ENCODE peak calls at places on chromosomes 6 and 20, in ten cellular contexts. O, Z, D, U, B, V, A, M, T and S are unnamed samples.

GRCh38 chr20:62668441-62669027 is 26.2 kb downstream of the SLCO4A1 start:
- DNase-seq in Z (peak), M (peak), A (peak), V (peak), O (no peak), B (peak), D (peak), U (peak), T (peak), S (peak)

GRCh38 chr6:104418125-104418524 is 441.6 kb downstream of the HACE1 start:
- DNase-seq in U (no peak), O (no peak), M (no peak), A (no peak), Z (no peak), V (no peak), T (no peak), D (no peak), B (no peak), S (no peak)

GRCh38 chr6:105560611-105561066 is 157.8 kb upstream of the PREP start:
- DNase-seq in Z (peak), O (peak), D (no peak), U (no peak), M (no peak), B (peak), T (no peak), A (peak), V (no peak), S (peak)

GRCh38 chr20:17835240-17835940 is 133.2 kb downstream of the SNX5 start:
- DNase-seq in T (peak), M (peak), A (peak), B (peak), O (no peak), Z (peak), D (peak), V (no peak), U (no peak), S (no peak)

GRCh38 chr6:48419992-48420391 is 309.0 kb upstream of the PTCHD4 start:
- DNase-seq in A (no peak), D (no peak), O (no peak), V (no peak), Z (no peak), T (no peak), B (peak), M (no peak), U (no peak), S (no peak)

GRCh38 chr6:41092421-41093140 is 19.8 kb downstream of the NFYA start:
- DNase-seq in T (no peak), M (peak), Z (no peak), B (peak), O (no peak), U (no peak), D (peak), V (peak), A (peak), S (peak)

GRCh38 chr6:50333696-50334095 is 284.0 kb upstream of the DEFB112 start:
- DNase-seq in A (no peak), D (no peak), B (no peak), T (no peak), Z (no peak), U (no peak), M (no peak), V (no peak), O (no peak), S (no peak)

GRCh38 chr20:13995841-13996240 is 525 bp downstream of the MACROD2 start:
- DNase-seq in A (no peak), D (no peak), V (no peak), Z (peak), M (no peak), T (peak), B (no peak), U (no peak), O (no peak), S (no peak)

GRCh38 chr6:169866140-169866534 is 114.7 kb downstream of the ERMARD start:
- DNase-seq in V (no peak), U (no peak), T (no peak), A (no peak), B (no peak), D (no peak), Z (no peak), M (no peak), O (no peak), S (no peak)

GRCh38 chr6:96116674-96117073 is 100.9 kb downstream of the FUT9 start:
- DNase-seq in A (no peak), O (no peak), B (no peak), D (no peak), V (no peak), M (no peak), Z (no peak), T (no peak), U (no peak), S (peak)

GRCh38 chr6:158414900-158415299 is 102.6 kb downstream of the TULP4 start:
- DNase-seq in T (no peak), B (peak), Z (no peak), O (no peak), V (no peak), U (peak), D (peak), M (peak), A (peak), S (no peak)

GRCh38 chr20:61886721-61887658 is 178.7 kb downstream of the TAF4 start:
- DNase-seq in Z (peak), B (peak), D (peak), U (no peak), T (no peak), A (peak), O (no peak), M (peak), V (peak), S (peak)

GRCh38 chr6:87543836-87544735 is 45.7 kb downstream of the RARS2 start:
- DNase-seq in D (no peak), V (no peak), M (no peak), T (no peak), A (no peak), U (no peak), O (no peak), B (no peak), Z (no peak), S (no peak)

GRCh38 chr6:170452767-170453545 is 100.2 kb downstream of the PSMB1 start:
- DNase-seq in M (no peak), O (no peak), A (no peak), D (no peak), U (no peak), T (no peak), V (no peak), Z (no peak), B (no peak), S (no peak)

GRCh38 chr6:139060332-139060731 is 31.8 kb downstream of the ABRACL start:
- DNase-seq in O (no peak), V (no peak), M (peak), A (peak), D (peak), Z (peak), B (peak), U (peak), T (no peak), S (no peak)

GRCh38 chr6:30238178-30238795 is 25.1 kb upstream of the TRIM26 start:
- DNase-seq in O (no peak), T (no peak), V (peak), A (peak), M (peak), U (no peak), B (peak), D (peak), Z (no peak), S (peak)

GRCh38 chr20:41580384-41580783 is 37.8 kb downstream of the CHD6 start:
- DNase-seq in V (no peak), O (no peak), U (no peak), B (no peak), D (no peak), Z (no peak), M (no peak), A (no peak), T (no peak), S (no peak)

GRCh38 chr6:160388922-160389321 is 40.7 kb downstream of the SLC22A3 start:
- DNase-seq in D (no peak), M (no peak), B (no peak), A (no peak), V (no peak), T (no peak), Z (peak), O (no peak), U (no peak), S (no peak)

GRCh38 chr6:31620586-31621319 is at the start of gene PRRC2A:
- DNase-seq in T (peak), M (no peak), Z (peak), V (no peak), O (no peak), D (no peak), U (peak), B (no peak), A (no peak), S (peak)

GRCh38 chr6:87926687-87927086 is 121.0 kb upstream of the SPACA1 start:
- DNase-seq in U (no peak), D (no peak), T (no peak), A (no peak), O (no peak), B (no peak), M (no peak), Z (no peak), V (no peak), S (no peak)

GRCh38 chr6:88368071-88368787 is 202.1 kb upstream of the CNR1 start:
- DNase-seq in B (peak), D (peak), Z (peak), O (no peak), M (peak), A (peak), V (no peak), U (no peak), T (no peak), S (no peak)

GRCh38 chr20:40294175-40294574 is 394.9 kb downstream of the MAFB start:
- DNase-seq in D (peak), M (no peak), O (no peak), V (no peak), T (no peak), Z (no peak), A (no peak), B (no peak), U (no peak), S (no peak)

GRCh38 chr6:18528084-18528743 is 141.1 kb downstream of the RNF144B start:
- DNase-seq in T (no peak), D (peak), Z (no peak), A (peak), U (no peak), B (peak), M (peak), V (no peak), O (no peak), S (no peak)

GRCh38 chr6:152078804-152079203 is 271.3 kb downstream of the ESR1 start:
- DNase-seq in Z (no peak), U (no peak), M (no peak), V (no peak), D (no peak), A (no peak), O (no peak), T (no peak), B (no peak), S (no peak)

GRCh38 chr6:30942338-30943060 is 1.7 kb downstream of the MUCL3 start:
- DNase-seq in V (peak), U (peak), O (no peak), T (peak), Z (peak), M (peak), D (peak), A (peak), B (peak), S (no peak)

GRCh38 chr20:22403860-22404608 is 180.3 kb downstream of the FOXA2 start:
- DNase-seq in A (no peak), D (peak), O (no peak), V (peak), B (no peak), T (no peak), M (peak), U (no peak), Z (no peak), S (no peak)

GRCh38 chr6:37713529-37714119 is 15.9 kb upstream of the MDGA1 start:
- DNase-seq in B (peak), Z (no peak), T (no peak), V (no peak), U (no peak), O (no peak), D (peak), A (peak), M (peak), S (no peak)

GRCh38 chr20:31677553-31678260 is 40.0 kb downstream of the COX4I2 start:
- DNase-seq in U (no peak), B (no peak), D (no peak), M (no peak), A (no peak), V (no peak), T (no peak), O (no peak), Z (no peak), S (no peak)

GRCh38 chr6:31661867-31662723 is 1.5 kb upstream of the C6orf47 start:
- DNase-seq in U (no peak), D (no peak), Z (no peak), O (no peak), B (no peak), T (no peak), A (no peak), M (no peak), V (no peak), S (no peak)

GRCh38 chr6:31888281-31889258 is 8.9 kb downstream of the EHMT2 start:
- DNase-seq in O (no peak), U (no peak), A (no peak), D (peak), M (no peak), Z (no peak), B (no peak), V (no peak), T (peak), S (peak)

GRCh38 chr6:10532392-10532791 is 11.2 kb downstream of the GCNT2 start:
- DNase-seq in A (no peak), O (no peak), Z (no peak), V (no peak), M (no peak), T (no peak), D (no peak), U (no peak), B (no peak), S (no peak)
- TF ChIP-seq CTCF in A (no peak), O (no peak), Z (no peak), V (no peak), M (no peak), T (no peak), D (no peak), U (no peak), B (no peak), S (no peak)

DNA sequence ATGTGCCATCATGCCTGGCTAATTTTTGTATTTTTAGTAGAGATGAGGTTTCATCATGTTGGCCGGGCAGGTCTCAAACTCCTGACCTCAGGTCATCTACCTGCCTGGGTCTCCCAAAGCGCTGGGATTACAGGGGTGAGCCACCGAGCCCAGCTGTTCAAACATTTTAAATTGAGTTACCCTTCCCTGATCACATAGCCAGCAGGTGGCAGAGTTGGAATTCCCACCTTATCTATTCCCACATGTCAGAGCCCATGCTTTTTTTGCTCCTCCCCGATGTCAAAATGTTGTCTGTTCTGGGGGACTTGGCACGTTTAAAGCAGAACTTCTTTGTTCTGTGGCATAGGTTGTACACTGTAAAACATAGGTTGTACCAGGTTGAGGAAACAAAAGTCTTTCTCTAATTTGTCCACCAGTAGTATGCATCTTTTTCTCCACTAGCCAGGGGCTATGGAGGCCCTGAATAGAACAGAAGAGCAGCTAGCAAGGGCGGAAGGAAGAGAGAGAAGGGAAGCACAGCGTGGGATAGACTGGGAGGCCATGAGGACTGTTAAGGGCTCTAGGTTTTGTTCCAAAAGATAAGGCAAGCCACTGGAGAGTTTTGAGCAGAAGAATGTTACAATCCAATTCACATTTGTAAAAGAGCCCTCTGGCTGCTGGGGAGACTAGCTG is 7.3 kb upstream of the LBP start:
- DNase-seq in V (no peak), Z (peak), D (peak), A (no peak), M (peak), O (no peak), U (no peak), B (no peak), T (no peak), S (no peak)
- TF ChIP-seq CTCF in V (peak), Z (no peak), D (peak), A (peak), M (peak), O (no peak), U (peak), B (peak), T (no peak), S (no peak)

GRCh38 chr20:24589381-24589780 is 120.0 kb downstream of the SYNDIG1 start:
- DNase-seq in O (no peak), A (no peak), D (no peak), V (no peak), Z (no peak), U (no peak), T (no peak), B (no peak), M (no peak), S (no peak)

GRCh38 chr20:24587384-24588046 is 118.1 kb downstream of the SYNDIG1 start:
- DNase-seq in B (no peak), A (no peak), M (no peak), V (no peak), U (no peak), O (no peak), D (no peak), Z (no peak), T (no peak), S (no peak)

GRCh38 chr20:24589845-24590192 is 120.4 kb downstream of the SYNDIG1 start:
- DNase-seq in Z (no peak), A (no peak), V (no peak), O (no peak), T (no peak), B (no peak), U (no peak), M (no peak), D (no peak), S (no peak)

GRCh38 chr20:24588047-24588635 is 118.7 kb downstream of the SYNDIG1 start:
- DNase-seq in M (no peak), V (no peak), T (no peak), D (no peak), U (no peak), B (no peak), O (no peak), A (no peak), Z (no peak), S (no peak)

DNA sequence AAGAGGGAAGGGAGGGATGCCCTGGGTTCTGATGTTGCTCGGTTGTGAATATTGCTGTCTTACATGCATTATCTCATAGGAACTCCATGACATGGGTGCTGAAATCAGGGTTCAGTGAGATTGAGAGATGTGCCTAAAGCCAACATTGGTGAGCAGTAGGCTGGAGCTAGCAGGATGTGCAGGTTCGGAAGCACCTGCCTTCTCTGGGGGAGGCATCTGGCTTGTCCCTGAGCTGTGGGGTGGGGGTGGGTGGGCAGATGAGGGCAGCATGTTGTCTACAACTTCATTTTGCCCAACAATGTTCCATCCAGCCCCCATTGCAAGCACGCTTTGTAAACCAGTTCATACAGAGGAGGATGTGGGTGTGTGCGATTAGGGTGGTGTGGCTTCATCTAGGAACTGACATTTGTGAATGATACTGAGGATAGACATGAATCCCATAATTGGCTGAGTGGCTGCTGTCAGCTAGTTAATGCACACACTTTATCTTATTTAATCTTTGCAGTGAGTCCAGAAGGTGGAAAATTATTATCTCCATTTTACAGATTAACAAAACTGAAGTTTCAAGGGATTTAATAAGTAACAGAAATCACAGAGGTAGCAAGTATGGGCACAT is 119.4 kb downstream of the SYNDIG1 start:
- DNase-seq in V (no peak), D (no peak), U (no peak), A (no peak), T (no peak), B (no peak), Z (no peak), O (no peak), M (no peak), S (no peak)
- TF ChIP-seq CTCF in V (no peak), D (no peak), U (no peak), A (no peak), T (no peak), B (no peak), Z (no peak), O (no peak), M (no peak), S (no peak)

DNA sequence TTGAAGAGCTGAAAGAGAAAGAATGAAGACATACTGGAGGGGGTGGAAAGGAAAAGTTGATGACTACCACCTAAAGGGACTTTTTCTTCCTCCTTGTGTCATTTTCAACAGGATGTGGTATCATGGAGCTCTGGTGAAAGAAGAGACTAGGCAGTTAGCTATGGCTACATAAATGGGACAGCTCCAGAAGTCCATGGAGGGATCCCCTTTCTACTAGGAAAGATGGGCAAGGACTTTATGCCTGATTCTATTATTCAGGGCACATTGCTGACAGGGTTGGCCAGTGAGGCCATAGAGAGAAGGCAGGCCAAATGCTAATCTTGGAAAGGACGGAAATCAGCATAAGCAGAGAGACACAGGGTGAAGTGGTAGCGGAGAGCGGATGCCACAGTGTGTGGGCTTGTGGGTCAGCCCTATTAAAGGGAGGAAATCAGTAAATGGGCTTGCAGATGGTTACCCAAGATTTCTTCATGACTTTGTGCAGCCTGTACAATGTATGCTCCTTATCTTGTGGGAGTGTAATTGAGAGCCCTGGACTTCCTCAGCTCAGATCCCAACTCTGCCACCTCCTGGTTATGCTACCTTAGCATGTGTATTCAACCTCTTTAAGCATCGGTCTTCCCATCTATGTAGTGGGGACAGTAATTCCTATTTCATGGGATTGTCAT is 77.4 kb upstream of the TMEM170B start:
- DNase-seq in D (peak), V (no peak), A (peak), T (no peak), Z (no peak), O (peak), U (no peak), M (peak), B (peak), S (no peak)
- TF ChIP-seq CTCF in D (no peak), V (peak), A (peak), T (no peak), Z (no peak), O (peak), U (no peak), M (peak), B (no peak), S (peak)

GRCh38 chr6:66663127-66663526 is 956.1 kb upstream of the EYS start:
- DNase-seq in M (no peak), T (no peak), B (no peak), Z (no peak), V (no peak), A (no peak), O (no peak), D (no peak), U (no peak), S (no peak)

GRCh38 chr6:66664112-66664511 is 957.1 kb upstream of the EYS start:
- DNase-seq in O (no peak), M (no peak), V (no peak), D (no peak), B (no peak), T (no peak), A (no peak), Z (no peak), U (no peak), S (no peak)

GRCh38 chr6:66662721-66663120 is 955.7 kb upstream of the EYS start:
- DNase-seq in M (no peak), Z (no peak), D (no peak), A (no peak), O (no peak), U (no peak), B (no peak), T (no peak), V (no peak), S (no peak)

DNA sequence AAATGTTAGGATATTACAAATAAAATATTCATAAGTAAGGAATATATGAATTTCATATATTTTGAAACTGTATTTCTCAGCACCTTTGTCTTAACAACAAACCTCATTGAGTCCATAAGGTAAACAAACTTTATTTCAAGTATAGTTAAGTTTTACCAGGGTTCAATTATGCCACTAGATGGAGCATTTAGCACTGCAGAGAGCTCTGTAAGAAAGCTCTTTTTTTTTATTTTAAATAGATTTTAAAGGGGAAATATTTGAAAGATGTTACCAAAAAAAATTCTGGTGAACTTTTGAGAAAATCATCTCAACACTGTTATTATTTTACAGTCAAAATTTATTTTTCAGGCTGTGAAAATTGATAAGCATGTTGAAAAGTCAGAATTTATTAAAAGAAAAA is 955.2 kb upstream of the EYS start:
- DNase-seq in V (peak), D (peak), Z (peak), O (no peak), T (no peak), U (no peak), M (peak), B (peak), A (no peak), S (no peak)
- TF ChIP-seq CTCF in V (no peak), D (peak), Z (peak), O (peak), T (no peak), U (peak), M (peak), B (no peak), A (no peak), S (no peak)

GRCh38 chr6:168045141-168045691 is 33.8 kb downstream of the FRMD1 start:
- DNase-seq in U (no peak), B (no peak), Z (no peak), O (no peak), D (no peak), V (peak), T (no peak), A (no peak), M (no peak), S (no peak)
- TF ChIP-seq CTCF in U (no peak), B (no peak), Z (no peak), O (no peak), D (no peak), V (peak), T (no peak), A (no peak), M (no peak), S (no peak)